ENCODE peak calls at places on chromosome 18, in seven cellular contexts. D, Q, A, H, N, J and F are unnamed samples.

GRCh38 chr18:10139783-10140410 is 226.1 kb downstream of the VAPA start:
- DNase-seq in D (no peak), H (no peak), J (no peak), Q (peak), A (peak), N (no peak), F (no peak)

GRCh38 chr18:48975817-48976649 is 25.3 kb upstream of the SMAD7 start:
- DNase-seq in A (peak), Q (no peak), J (no peak), N (peak), H (no peak), D (peak), F (peak)

GRCh38 chr18:12750076-12750707 is 47.4 kb downstream of the PSMG2 start:
- DNase-seq in H (peak), A (no peak), D (no peak), J (no peak), Q (peak), N (peak), F (no peak)

GRCh38 chr18:9665311-9665710 is 42.8 kb upstream of the RAB31 start:
- DNase-seq in J (no peak), Q (no peak), H (no peak), D (no peak), N (no peak), A (no peak), F (no peak)

GRCh38 chr18:8045890-8046289 is 478.8 kb downstream of the PTPRM start:
- DNase-seq in J (no peak), Q (no peak), N (no peak), A (no peak), D (no peak), H (no peak), F (no peak)

GRCh38 chr18:43486462-43486861 is 209.2 kb upstream of the SYT4 start:
- DNase-seq in J (peak), N (peak), A (no peak), H (no peak), Q (no peak), D (no peak), F (no peak)

GRCh38 chr18:48351216-48352050 is 57.8 kb downstream of the ZBTB7C start:
- DNase-seq in H (no peak), D (no peak), A (no peak), J (no peak), Q (no peak), N (no peak), F (no peak)

GRCh38 chr18:36162981-36163380 is 24.3 kb upstream of the MOCOS start:
- DNase-seq in J (no peak), N (peak), A (no peak), Q (no peak), D (no peak), H (no peak), F (no peak)

GRCh38 chr18:8869696-8870095 is 164.3 kb downstream of the MTCL1 start:
- DNase-seq in D (no peak), Q (no peak), H (no peak), A (no peak), N (no peak), J (no peak), F (no peak)

GRCh38 chr18:33334781-33335180 is 105.7 kb downstream of the CCDC178 start:
- DNase-seq in J (no peak), Q (no peak), A (no peak), D (no peak), N (no peak), H (no peak), F (no peak)

GRCh38 chr18:22558945-22559385 is 141.2 kb upstream of the CTAGE1 start:
- DNase-seq in Q (no peak), A (peak), J (no peak), N (no peak), D (peak), H (peak), F (peak)

GRCh38 chr18:10571537-10571936 is 45.7 kb downstream of the NAPG start:
- DNase-seq in H (no peak), J (no peak), A (no peak), N (no peak), D (no peak), Q (no peak), F (no peak)